ENCODE peak calls at places on chromosome 16, in five cellular contexts. One of them, this sample, is unnamed.

GRCh38 chr16:65392831-65393565 is 271.1 kb upstream of the CDH11 start:
- DNase-seq in stimulated activated CD4-positive, alpha-beta T cell treated with anti-CD3 and anti-CD28 coated beads, Interleukin-1b, Interleukin-23, amount 100 ng/mL, for 24 hours: no peak
- DNase-seq in NCI-H1092 treated with DMSO at 0.1 percent for 48 hours: no peak
- DNase-seq in GM12891: no peak
- DNase-seq in stimulated activated naive CD4-positive, alpha-beta T cell: no peak
- DNase-seq in this sample: peak; percentile 67

GRCh38 chr16:85868495-85868894 is 30.5 kb upstream of the IRF8 start:
- DNase-seq in stimulated activated CD4-positive, alpha-beta T cell treated with anti-CD3 and anti-CD28 coated beads, Interleukin-1b, Interleukin-23, amount 100 ng/mL, for 24 hours: no peak
- DNase-seq in NCI-H1092 treated with DMSO at 0.1 percent for 48 hours: no peak
- DNase-seq in GM12891: no peak
- DNase-seq in stimulated activated naive CD4-positive, alpha-beta T cell: no peak
- DNase-seq in this sample: no peak

GRCh38 chr16:66375451-66375850 is 9.0 kb downstream of the CDH5 start:
- DNase-seq in stimulated activated CD4-positive, alpha-beta T cell treated with anti-CD3 and anti-CD28 coated beads, Interleukin-1b, Interleukin-23, amount 100 ng/mL, for 24 hours: no peak
- DNase-seq in NCI-H1092 treated with DMSO at 0.1 percent for 48 hours: no peak
- DNase-seq in GM12891: no peak
- DNase-seq in stimulated activated naive CD4-positive, alpha-beta T cell: no peak
- DNase-seq in this sample: no peak

GRCh38 chr16:5393070-5393469 is 295.5 kb upstream of the EEF2KMT start:
- DNase-seq in stimulated activated CD4-positive, alpha-beta T cell treated with anti-CD3 and anti-CD28 coated beads, Interleukin-1b, Interleukin-23, amount 100 ng/mL, for 24 hours: no peak
- DNase-seq in NCI-H1092 treated with DMSO at 0.1 percent for 48 hours: no peak
- DNase-seq in GM12891: no peak
- DNase-seq in stimulated activated naive CD4-positive, alpha-beta T cell: no peak
- DNase-seq in this sample: no peak

GRCh38 chr16:17770104-17770503 is 299.3 kb upstream of the XYLT1 start:
- DNase-seq in stimulated activated CD4-positive, alpha-beta T cell treated with anti-CD3 and anti-CD28 coated beads, Interleukin-1b, Interleukin-23, amount 100 ng/mL, for 24 hours: no peak
- DNase-seq in NCI-H1092 treated with DMSO at 0.1 percent for 48 hours: no peak
- DNase-seq in GM12891: no peak
- DNase-seq in stimulated activated naive CD4-positive, alpha-beta T cell: no peak
- DNase-seq in this sample: no peak

GRCh38 chr16:75097941-75098897 is 18.4 kb downstream of the LDHD start:
- DNase-seq in stimulated activated CD4-positive, alpha-beta T cell treated with anti-CD3 and anti-CD28 coated beads, Interleukin-1b, Interleukin-23, amount 100 ng/mL, for 24 hours: peak; percentile 31
- DNase-seq in NCI-H1092 treated with DMSO at 0.1 percent for 48 hours: no peak
- DNase-seq in GM12891: peak; percentile 55
- DNase-seq in stimulated activated naive CD4-positive, alpha-beta T cell: peak; percentile 20
- DNase-seq in this sample: no peak

GRCh38 chr16:30997000-30997886 is 12.2 kb downstream of the HSD3B7 start:
- DNase-seq in stimulated activated CD4-positive, alpha-beta T cell treated with anti-CD3 and anti-CD28 coated beads, Interleukin-1b, Interleukin-23, amount 100 ng/mL, for 24 hours: peak; percentile 74
- DNase-seq in NCI-H1092 treated with DMSO at 0.1 percent for 48 hours: no peak
- DNase-seq in GM12891: peak; percentile 100
- DNase-seq in stimulated activated naive CD4-positive, alpha-beta T cell: peak; percentile 80
- DNase-seq in this sample: peak; percentile 84

GRCh38 chr16:80123189-80123588 is 417.6 kb upstream of the DYNLRB2 start:
- DNase-seq in stimulated activated CD4-positive, alpha-beta T cell treated with anti-CD3 and anti-CD28 coated beads, Interleukin-1b, Interleukin-23, amount 100 ng/mL, for 24 hours: no peak
- DNase-seq in NCI-H1092 treated with DMSO at 0.1 percent for 48 hours: no peak
- DNase-seq in GM12891: no peak
- DNase-seq in stimulated activated naive CD4-positive, alpha-beta T cell: no peak
- DNase-seq in this sample: no peak

GRCh38 chr16:50711862-50712567 is 18.6 kb downstream of the NOD2 start:
- DNase-seq in stimulated activated CD4-positive, alpha-beta T cell treated with anti-CD3 and anti-CD28 coated beads, Interleukin-1b, Interleukin-23, amount 100 ng/mL, for 24 hours: no peak
- DNase-seq in NCI-H1092 treated with DMSO at 0.1 percent for 48 hours: no peak
- DNase-seq in GM12891: no peak
- DNase-seq in stimulated activated naive CD4-positive, alpha-beta T cell: no peak
- DNase-seq in this sample: no peak

GRCh38 chr16:3640207-3640606 is 14.3 kb upstream of the DNASE1 start:
- DNase-seq in stimulated activated CD4-positive, alpha-beta T cell treated with anti-CD3 and anti-CD28 coated beads, Interleukin-1b, Interleukin-23, amount 100 ng/mL, for 24 hours: no peak
- DNase-seq in NCI-H1092 treated with DMSO at 0.1 percent for 48 hours: no peak
- DNase-seq in GM12891: no peak
- DNase-seq in stimulated activated naive CD4-positive, alpha-beta T cell: no peak
- DNase-seq in this sample: no peak

GRCh38 chr16:66354321-66354854 is 12.1 kb upstream of the CDH5 start:
- DNase-seq in stimulated activated CD4-positive, alpha-beta T cell treated with anti-CD3 and anti-CD28 coated beads, Interleukin-1b, Interleukin-23, amount 100 ng/mL, for 24 hours: no peak
- DNase-seq in NCI-H1092 treated with DMSO at 0.1 percent for 48 hours: no peak
- DNase-seq in GM12891: no peak
- DNase-seq in stimulated activated naive CD4-positive, alpha-beta T cell: no peak
- DNase-seq in this sample: no peak

GRCh38 chr16:1312903-1313302 is 3.5 kb downstream of the UBE2I start:
- DNase-seq in stimulated activated CD4-positive, alpha-beta T cell treated with anti-CD3 and anti-CD28 coated beads, Interleukin-1b, Interleukin-23, amount 100 ng/mL, for 24 hours: no peak
- DNase-seq in NCI-H1092 treated with DMSO at 0.1 percent for 48 hours: no peak
- DNase-seq in GM12891: no peak
- DNase-seq in stimulated activated naive CD4-positive, alpha-beta T cell: no peak
- DNase-seq in this sample: no peak

GRCh38 chr16:57225978-57226377 is 19.1 kb upstream of the ARL2BP start:
- DNase-seq in stimulated activated CD4-positive, alpha-beta T cell treated with anti-CD3 and anti-CD28 coated beads, Interleukin-1b, Interleukin-23, amount 100 ng/mL, for 24 hours: no peak
- DNase-seq in NCI-H1092 treated with DMSO at 0.1 percent for 48 hours: no peak
- DNase-seq in GM12891: no peak
- DNase-seq in stimulated activated naive CD4-positive, alpha-beta T cell: no peak
- DNase-seq in this sample: no peak

GRCh38 chr16:78742501-78743283 is 643.2 kb downstream of the WWOX start:
- DNase-seq in stimulated activated CD4-positive, alpha-beta T cell treated with anti-CD3 and anti-CD28 coated beads, Interleukin-1b, Interleukin-23, amount 100 ng/mL, for 24 hours: peak; percentile 45
- DNase-seq in NCI-H1092 treated with DMSO at 0.1 percent for 48 hours: no peak
- DNase-seq in GM12891: no peak
- DNase-seq in stimulated activated naive CD4-positive, alpha-beta T cell: peak; percentile 12
- DNase-seq in this sample: no peak

GRCh38 chr16:1809281-1809801 is 15.8 kb upstream of the IGFALS start:
- DNase-seq in stimulated activated CD4-positive, alpha-beta T cell treated with anti-CD3 and anti-CD28 coated beads, Interleukin-1b, Interleukin-23, amount 100 ng/mL, for 24 hours: no peak
- DNase-seq in NCI-H1092 treated with DMSO at 0.1 percent for 48 hours: no peak
- DNase-seq in GM12891: no peak
- DNase-seq in stimulated activated naive CD4-positive, alpha-beta T cell: no peak
- DNase-seq in this sample: no peak

GRCh38 chr16:31134091-31134571 is 1.4 kb downstream of the PRSS8 start:
- DNase-seq in stimulated activated CD4-positive, alpha-beta T cell treated with anti-CD3 and anti-CD28 coated beads, Interleukin-1b, Interleukin-23, amount 100 ng/mL, for 24 hours: no peak
- DNase-seq in NCI-H1092 treated with DMSO at 0.1 percent for 48 hours: peak; percentile 16
- DNase-seq in GM12891: no peak
- DNase-seq in stimulated activated naive CD4-positive, alpha-beta T cell: no peak
- DNase-seq in this sample: peak; percentile 64

GRCh38 chr16:8907096-8907495 is 24.9 kb downstream of the LITAFD start:
- DNase-seq in stimulated activated CD4-positive, alpha-beta T cell treated with anti-CD3 and anti-CD28 coated beads, Interleukin-1b, Interleukin-23, amount 100 ng/mL, for 24 hours: no peak
- DNase-seq in NCI-H1092 treated with DMSO at 0.1 percent for 48 hours: no peak
- DNase-seq in GM12891: no peak
- DNase-seq in stimulated activated naive CD4-positive, alpha-beta T cell: no peak
- DNase-seq in this sample: no peak